ENCODE peak calls at places on chromosomes 5 and 9, in six cellular contexts. One of them, this sample, is unnamed.

GRCh38 chr9:135592331-135592590 is 30.7 kb downstream of the PAEP start:
- DNase-seq in PC-9: no peak
- DNase-seq in adrenal gland: no peak
- DNase-seq in MCF 10A: no peak
- DNase-seq in NB4: no peak
- DNase-seq in thoracic aorta: no peak
- DNase-seq in this sample: no peak

GRCh38 chr5:89343666-89344065 is 460.7 kb upstream of the MEF2C start:
- DNase-seq in MCF 10A: no peak
- DNase-seq in thoracic aorta: no peak
- DNase-seq in PC-9: no peak
- DNase-seq in adrenal gland: no peak
- DNase-seq in NB4: peak
- DNase-seq in this sample: no peak

GRCh38 chr9:14987858-14988257 is 77.6 kb upstream of the FREM1 start:
- DNase-seq in PC-9: no peak
- DNase-seq in thoracic aorta: no peak
- DNase-seq in MCF 10A: no peak
- DNase-seq in adrenal gland: no peak
- DNase-seq in NB4: no peak
- DNase-seq in this sample: no peak

GRCh38 chr5:83009408-83009807 is 67.8 kb downstream of the TMEM167A start:
- DNase-seq in MCF 10A: no peak
- DNase-seq in thoracic aorta: no peak
- DNase-seq in PC-9: no peak
- DNase-seq in adrenal gland: no peak
- DNase-seq in NB4: no peak
- DNase-seq in this sample: no peak

GRCh38 chr9:98171176-98171925 is 21.1 kb downstream of the CORO2A start:
- DNase-seq in thoracic aorta: no peak
- DNase-seq in MCF 10A: no peak
- DNase-seq in NB4: no peak
- DNase-seq in PC-9: peak
- DNase-seq in adrenal gland: no peak
- DNase-seq in this sample: no peak

GRCh38 chr9:110066929-110067716 is 140.8 kb downstream of the C9orf152 start:
- DNase-seq in adrenal gland: no peak
- DNase-seq in thoracic aorta: no peak
- DNase-seq in NB4: peak
- DNase-seq in PC-9: no peak
- DNase-seq in MCF 10A: no peak
- DNase-seq in this sample: no peak

GRCh38 chr5:89128097-89128496 is 245.1 kb upstream of the MEF2C start:
- DNase-seq in NB4: no peak
- DNase-seq in PC-9: no peak
- DNase-seq in thoracic aorta: no peak
- DNase-seq in adrenal gland: no peak
- DNase-seq in MCF 10A: no peak
- DNase-seq in this sample: no peak

GRCh38 chr9:121601234-121601633 is 50.2 kb upstream of the DAB2IP start:
- DNase-seq in MCF 10A: peak
- DNase-seq in adrenal gland: no peak
- DNase-seq in PC-9: no peak
- DNase-seq in NB4: peak
- DNase-seq in thoracic aorta: no peak
- DNase-seq in this sample: no peak

GRCh38 chr9:12916037-12916436 is 141.2 kb downstream of the LURAP1L start:
- DNase-seq in thoracic aorta: no peak
- DNase-seq in MCF 10A: no peak
- DNase-seq in NB4: no peak
- DNase-seq in PC-9: no peak
- DNase-seq in adrenal gland: no peak
- DNase-seq in this sample: no peak

GRCh38 chr9:136923881-136924280 is 20.7 kb downstream of the FBXW5 start:
- DNase-seq in NB4: no peak
- DNase-seq in thoracic aorta: no peak
- DNase-seq in MCF 10A: no peak
- DNase-seq in adrenal gland: no peak
- DNase-seq in PC-9: no peak
- DNase-seq in this sample: no peak

GRCh38 chr9:72497476-72498065 is 23.8 kb upstream of the TMC1 start:
- DNase-seq in PC-9: no peak
- DNase-seq in thoracic aorta: no peak
- DNase-seq in NB4: no peak
- DNase-seq in adrenal gland: peak
- DNase-seq in MCF 10A: no peak
- DNase-seq in this sample: no peak

GRCh38 chr9:80410106-80410505 is 838.3 kb downstream of the TLE4 start:
- DNase-seq in PC-9: no peak
- DNase-seq in thoracic aorta: no peak
- DNase-seq in MCF 10A: no peak
- DNase-seq in NB4: no peak
- DNase-seq in adrenal gland: peak
- DNase-seq in this sample: no peak

GRCh38 chr5:126694403-126694802 is 82.5 kb upstream of the LMNB1 start:
- DNase-seq in NB4: no peak
- DNase-seq in MCF 10A: no peak
- DNase-seq in adrenal gland: no peak
- DNase-seq in PC-9: no peak
- DNase-seq in thoracic aorta: no peak
- DNase-seq in this sample: no peak

GRCh38 chr5:38636626-38637025 is 80.2 kb upstream of the LIFR start:
- DNase-seq in NB4: no peak
- DNase-seq in thoracic aorta: no peak
- DNase-seq in PC-9: peak
- DNase-seq in MCF 10A: no peak
- DNase-seq in adrenal gland: no peak
- DNase-seq in this sample: no peak

GRCh38 chr5:123705741-123706140 is 193.8 kb downstream of the CSNK1G3 start:
- DNase-seq in MCF 10A: peak
- DNase-seq in thoracic aorta: no peak
- DNase-seq in PC-9: no peak
- DNase-seq in NB4: no peak
- DNase-seq in adrenal gland: no peak
- DNase-seq in this sample: no peak

GRCh38 chr9:119801311-119801710 is 432.1 kb upstream of the BRINP1 start:
- DNase-seq in thoracic aorta: peak
- DNase-seq in PC-9: no peak
- DNase-seq in NB4: no peak
- DNase-seq in adrenal gland: no peak
- DNase-seq in MCF 10A: peak
- DNase-seq in this sample: peak

GRCh38 chr5:172703952-172704351 is 62.9 kb downstream of the NEURL1B start:
- DNase-seq in NB4: no peak
- DNase-seq in adrenal gland: no peak
- DNase-seq in PC-9: no peak
- DNase-seq in thoracic aorta: no peak
- DNase-seq in MCF 10A: no peak
- DNase-seq in this sample: no peak

GRCh38 chr9:33112099-33112498 is 35.6 kb upstream of the SMU1 start:
- DNase-seq in PC-9: no peak
- DNase-seq in thoracic aorta: no peak
- DNase-seq in MCF 10A: no peak
- DNase-seq in NB4: no peak
- DNase-seq in adrenal gland: no peak
- DNase-seq in this sample: no peak

GRCh38 chr5:14707811-14708210 is 43.3 kb downstream of the OTULIN start:
- DNase-seq in MCF 10A: no peak
- DNase-seq in adrenal gland: no peak
- DNase-seq in NB4: no peak
- DNase-seq in thoracic aorta: no peak
- DNase-seq in PC-9: no peak
- DNase-seq in this sample: no peak

GRCh38 chr5:23528677-23529076 is 21.3 kb downstream of the PRDM9 start:
- DNase-seq in MCF 10A: no peak
- DNase-seq in PC-9: no peak
- DNase-seq in adrenal gland: no peak
- DNase-seq in NB4: no peak
- DNase-seq in thoracic aorta: no peak
- DNase-seq in this sample: no peak

GRCh38 chr5:1006656-1007071 is 1.9 kb upstream of the NKD2 start:
- DNase-seq in PC-9: no peak
- DNase-seq in MCF 10A: no peak
- DNase-seq in thoracic aorta: no peak
- DNase-seq in adrenal gland: peak
- DNase-seq in NB4: no peak
- DNase-seq in this sample: no peak

GRCh38 chr5:170885281-170885680 is 23.5 kb downstream of the RANBP17 start:
- DNase-seq in adrenal gland: no peak
- DNase-seq in thoracic aorta: no peak
- DNase-seq in MCF 10A: no peak
- DNase-seq in NB4: no peak
- DNase-seq in PC-9: no peak
- DNase-seq in this sample: no peak

GRCh38 chr5:178350361-178351220 is 118.0 kb upstream of the PHYKPL start:
- DNase-seq in PC-9: no peak
- DNase-seq in NB4: peak
- DNase-seq in MCF 10A: peak
- DNase-seq in thoracic aorta: no peak
- DNase-seq in adrenal gland: peak
- DNase-seq in this sample: no peak

GRCh38 chr9:128862401-128862851 is 19.3 kb downstream of the KYAT1 start:
- DNase-seq in adrenal gland: no peak
- DNase-seq in PC-9: no peak
- DNase-seq in NB4: no peak
- DNase-seq in MCF 10A: no peak
- DNase-seq in thoracic aorta: no peak
- DNase-seq in this sample: no peak

GRCh38 chr5:147576646-147577535 is 67.0 kb upstream of the DPYSL3 start:
- DNase-seq in PC-9: no peak
- DNase-seq in MCF 10A: peak
- DNase-seq in thoracic aorta: no peak
- DNase-seq in adrenal gland: peak
- DNase-seq in NB4: peak
- DNase-seq in this sample: no peak

DNA sequence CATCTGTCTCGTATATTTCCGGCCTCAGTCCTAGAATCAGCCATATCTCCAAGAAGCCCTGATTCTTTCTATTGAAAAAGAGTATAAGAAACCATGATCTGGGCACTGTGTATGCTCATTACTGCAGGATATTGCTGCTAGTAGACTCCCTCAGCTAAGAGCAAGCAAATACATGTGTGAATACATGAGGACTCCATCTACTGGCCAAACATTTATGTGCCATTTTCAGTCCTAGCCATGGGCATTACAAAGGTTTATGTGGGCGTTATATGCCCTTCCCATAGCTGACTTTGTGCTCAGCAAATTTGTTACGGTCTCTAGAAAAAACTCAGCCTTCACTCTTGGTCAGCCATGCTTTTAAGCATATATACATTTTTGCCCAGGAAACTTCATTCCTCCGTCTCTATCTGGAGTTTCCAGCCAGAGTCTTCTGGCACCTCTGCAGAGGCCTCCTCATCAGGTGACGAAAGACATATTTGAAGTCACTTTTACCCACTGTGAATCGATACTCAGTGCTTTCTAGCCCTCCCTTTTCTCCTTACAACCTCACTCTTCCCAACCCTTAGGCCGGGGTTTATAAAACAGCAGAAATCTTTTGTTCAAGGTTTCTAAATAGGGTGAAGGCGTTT is 1495.6 kb upstream of the CDH6 start:
- DNase-seq in NB4: peak
- DNase-seq in MCF 10A: peak
- DNase-seq in PC-9: no peak
- DNase-seq in thoracic aorta: no peak
- DNase-seq in adrenal gland: no peak
- DNase-seq in this sample: no peak
- TF ChIP-seq CTCF in NB4: peak
- TF ChIP-seq CTCF in MCF 10A: peak
- TF ChIP-seq CTCF in PC-9: peak
- TF ChIP-seq CTCF in thoracic aorta: no peak
- TF ChIP-seq CTCF in adrenal gland: no peak
- TF ChIP-seq CTCF in this sample: no peak

DNA sequence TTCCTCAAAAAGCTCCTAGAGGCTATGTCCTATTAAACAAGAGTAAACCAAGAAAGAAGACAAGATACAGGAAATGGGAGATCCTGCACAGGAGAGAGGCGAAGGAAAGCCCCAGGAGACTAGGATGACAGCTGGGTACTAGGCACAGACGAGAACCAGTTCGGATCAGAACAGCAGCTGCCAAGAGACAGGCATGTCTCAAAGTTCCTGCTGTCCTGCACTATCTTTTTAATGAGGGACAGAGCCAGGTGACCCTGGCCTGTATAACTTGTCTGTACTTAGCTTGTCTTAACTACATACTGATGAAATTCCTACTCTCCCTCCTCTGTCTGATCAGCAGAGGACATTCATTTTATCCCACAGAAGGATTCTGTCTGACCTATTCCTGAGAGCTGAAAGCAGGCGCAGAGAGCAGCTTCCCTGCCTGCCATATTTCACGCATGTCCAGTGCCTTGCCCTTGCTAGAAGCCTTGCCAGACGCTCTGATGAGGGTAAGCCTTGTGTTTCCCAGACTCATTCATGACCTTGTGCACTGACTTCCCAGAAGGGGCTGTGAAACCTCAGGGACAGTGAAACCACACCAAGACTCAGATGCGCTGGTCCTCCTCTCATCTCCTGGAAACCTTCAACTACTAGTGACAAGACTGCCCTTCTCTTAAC is 24.7 kb downstream of the TSC1 start:
- DNase-seq in PC-9: no peak
- DNase-seq in NB4: no peak
- DNase-seq in adrenal gland: peak
- DNase-seq in thoracic aorta: no peak
- DNase-seq in MCF 10A: no peak
- DNase-seq in this sample: no peak
- TF ChIP-seq CTCF in PC-9: no peak
- TF ChIP-seq CTCF in NB4: no peak
- TF ChIP-seq CTCF in adrenal gland: no peak
- TF ChIP-seq CTCF in thoracic aorta: no peak
- TF ChIP-seq CTCF in MCF 10A: no peak
- TF ChIP-seq CTCF in this sample: no peak

DNA sequence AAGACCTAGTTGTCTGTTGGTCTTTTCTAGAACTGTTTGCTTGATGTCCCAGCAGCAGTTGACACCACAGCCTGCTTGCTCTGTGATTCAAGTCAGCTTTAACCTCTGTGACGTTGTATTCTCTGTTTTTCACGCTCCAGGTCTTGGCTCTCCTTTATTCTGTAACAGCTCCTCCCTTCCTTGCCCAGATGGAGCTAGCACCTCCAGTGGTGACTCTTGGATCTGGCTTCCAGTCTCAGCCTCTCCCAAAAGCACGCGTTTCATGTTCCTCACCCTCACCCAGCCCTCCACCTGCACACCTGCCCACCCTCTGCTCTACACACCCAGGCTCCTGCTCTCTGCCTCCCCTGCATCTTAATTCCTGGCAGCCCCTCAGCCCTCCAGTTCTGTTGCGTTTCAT is 50.6 kb downstream of the DMRT1 start:
- DNase-seq in NB4: peak
- DNase-seq in PC-9: no peak
- DNase-seq in MCF 10A: no peak
- DNase-seq in adrenal gland: no peak
- DNase-seq in thoracic aorta: no peak
- DNase-seq in this sample: no peak
- TF ChIP-seq CTCF in NB4: peak
- TF ChIP-seq CTCF in PC-9: no peak
- TF ChIP-seq CTCF in MCF 10A: no peak
- TF ChIP-seq CTCF in adrenal gland: no peak
- TF ChIP-seq CTCF in thoracic aorta: no peak
- TF ChIP-seq CTCF in this sample: no peak

GRCh38 chr9:69157751-69158466 is 16.2 kb upstream of the TJP2 start:
- DNase-seq in NB4: no peak
- DNase-seq in thoracic aorta: no peak
- DNase-seq in adrenal gland: peak
- DNase-seq in PC-9: peak
- DNase-seq in MCF 10A: no peak
- DNase-seq in this sample: no peak
- TF ChIP-seq CTCF in NB4: peak
- TF ChIP-seq CTCF in thoracic aorta: no peak
- TF ChIP-seq CTCF in adrenal gland: peak
- TF ChIP-seq CTCF in PC-9: peak
- TF ChIP-seq CTCF in MCF 10A: peak
- TF ChIP-seq CTCF in this sample: no peak

GRCh38 chr5:142446131-142446959 is 121.5 kb upstream of the SPRY4 start:
- DNase-seq in NB4: no peak
- DNase-seq in thoracic aorta: no peak
- DNase-seq in adrenal gland: peak
- DNase-seq in MCF 10A: no peak
- DNase-seq in PC-9: peak
- DNase-seq in this sample: no peak
- TF ChIP-seq CTCF in NB4: no peak
- TF ChIP-seq CTCF in thoracic aorta: no peak
- TF ChIP-seq CTCF in adrenal gland: no peak
- TF ChIP-seq CTCF in MCF 10A: no peak
- TF ChIP-seq CTCF in PC-9: no peak
- TF ChIP-seq CTCF in this sample: no peak